ENCODE peak calls at places on chromosomes 12 and 14, in eight cellular contexts. J is stomach; F is CD4-positive, alpha-beta T cell; V is breast epithelium; H is endodermal cell; P is ovary; Z is endothelial cell; W is left ventricle myocardium inferior. D is an unnamed sample.

GRCh38 chr12:121668750-121669524 is 517 bp downstream of the MORN3 start:
- DNase-seq in J (peak), F (peak), V (no peak), H (peak), P (no peak), Z (peak), W (no peak), D (peak)

GRCh38 chr14:51539571-51540037 is 112.1 kb upstream of the FRMD6 start:
- DNase-seq in J (no peak), F (no peak), V (no peak), H (peak), P (no peak), Z (no peak), W (no peak), D (peak)

GRCh38 chr12:100897240-100897639 is 102.7 kb downstream of the ANO4 start:
- DNase-seq in J (no peak), F (no peak), V (no peak), H (no peak), P (no peak), Z (no peak), W (no peak), D (no peak)

GRCh38 chr12:41334390-41334789 is 146.3 kb downstream of the PDZRN4 start:
- DNase-seq in J (no peak), F (no peak), V (no peak), H (peak), P (no peak), Z (no peak), W (no peak), D (no peak)

GRCh38 chr12:26630546-26631027 is 202.4 kb downstream of the ITPR2 start:
- DNase-seq in J (no peak), F (no peak), V (no peak), H (no peak), P (peak), Z (no peak), W (no peak), D (no peak)

GRCh38 chr14:103207404-103208072 is 84.3 kb downstream of the TNFAIP2 start:
- DNase-seq in J (peak), F (no peak), V (no peak), H (peak), P (peak), Z (peak), W (peak), D (peak)

GRCh38 chr14:74747237-74747636 is 15.9 kb upstream of the YLPM1 start:
- DNase-seq in J (no peak), F (no peak), V (no peak), H (no peak), P (no peak), Z (no peak), W (no peak), D (no peak)

GRCh38 chr14:96888593-96888992 is 91.4 kb downstream of the VRK1 start:
- DNase-seq in J (no peak), F (no peak), V (no peak), H (peak), P (no peak), Z (no peak), W (no peak), D (no peak)

GRCh38 chr12:24039113-24039525 is 89.6 kb upstream of the SOX5 start:
- DNase-seq in J (no peak), F (no peak), V (no peak), H (no peak), P (no peak), Z (no peak), W (no peak), D (no peak)

GRCh38 chr12:82527165-82527780 is 159.4 kb upstream of the TMTC2 start:
- DNase-seq in J (no peak), F (no peak), V (no peak), H (peak), P (no peak), Z (no peak), W (no peak), D (peak)

GRCh38 chr12:131102991-131103609 is 149.4 kb downstream of the ADGRD1 start:
- DNase-seq in J (peak), F (peak), V (peak), H (peak), P (no peak), Z (no peak), W (no peak), D (no peak)

GRCh38 chr12:112303004-112303403 is 79.2 kb downstream of the HECTD4 start:
- DNase-seq in J (no peak), F (no peak), V (no peak), H (peak), P (no peak), Z (no peak), W (no peak), D (peak)

GRCh38 chr14:24312736-24313507 is 1.6 kb downstream of the LTB4R start:
- DNase-seq in J (no peak), F (no peak), V (no peak), H (no peak), P (no peak), Z (no peak), W (no peak), D (no peak)

GRCh38 chr12:34304546-34304945 is 282.2 kb downstream of the ALG10 start:
- DNase-seq in J (no peak), F (no peak), V (no peak), H (no peak), P (no peak), Z (no peak), W (no peak), D (no peak)

GRCh38 chr12:56723352-56723751 is 1.7 kb downstream of the NACA start:
- DNase-seq in J (no peak), F (no peak), V (no peak), H (no peak), P (no peak), Z (no peak), W (no peak), D (no peak)

GRCh38 chr14:59422069-59422881 is 42.9 kb downstream of the GPR135 start:
- DNase-seq in J (no peak), F (no peak), V (no peak), H (no peak), P (no peak), Z (no peak), W (no peak), D (no peak)

GRCh38 chr12:32390572-32391219 is 8.7 kb upstream of the FGD4 start:
- DNase-seq in J (peak), F (no peak), V (no peak), H (peak), P (peak), Z (no peak), W (peak), D (peak)

GRCh38 chr14:90058876-90059458 is 2.8 kb upstream of the KCNK13 start:
- DNase-seq in J (no peak), F (no peak), V (no peak), H (no peak), P (no peak), Z (no peak), W (no peak), D (no peak)

GRCh38 chr12:11228268-11228879 is 41.1 kb downstream of the PRB3 start:
- DNase-seq in J (peak), F (no peak), V (no peak), H (peak), P (no peak), Z (peak), W (no peak), D (peak)

GRCh38 chr12:120711411-120711810 is 1.2 kb downstream of the UNC119B start:
- DNase-seq in J (no peak), F (no peak), V (no peak), H (peak), P (no peak), Z (no peak), W (no peak), D (no peak)

GRCh38 chr14:38868415-38869290 is 234.4 kb downstream of the SEC23A start:
- DNase-seq in J (no peak), F (no peak), V (no peak), H (no peak), P (no peak), Z (no peak), W (no peak), D (peak)

GRCh38 chr14:68521557-68521901 is 271.3 kb downstream of the ZFP36L1 start:
- DNase-seq in J (no peak), F (no peak), V (no peak), H (no peak), P (no peak), Z (no peak), W (no peak), D (no peak)

GRCh38 chr14:68520637-68521556 is 272.0 kb downstream of the ZFP36L1 start:
- DNase-seq in J (peak), F (no peak), V (no peak), H (peak), P (no peak), Z (no peak), W (no peak), D (peak)

GRCh38 chr14:68522510-68523325 is 270.1 kb downstream of the ZFP36L1 start:
- DNase-seq in J (no peak), F (no peak), V (no peak), H (no peak), P (peak), Z (no peak), W (no peak), D (no peak)

GRCh38 chr14:68523326-68523610 is 269.6 kb downstream of the ZFP36L1 start:
- DNase-seq in J (no peak), F (no peak), V (no peak), H (peak), P (no peak), Z (no peak), W (no peak), D (no peak)

GRCh38 chr14:68521952-68522509 is 270.8 kb downstream of the ZFP36L1 start:
- DNase-seq in J (no peak), F (no peak), V (no peak), H (no peak), P (no peak), Z (no peak), W (no peak), D (no peak)
- TF ChIP-seq CTCF in J (no peak), F (no peak), V (no peak), H (no peak), P (no peak), Z (no peak), W (no peak), D (no peak)

GRCh38 chr12:89355243-89356068 is 3.2 kb upstream of the DUSP6 start:
- DNase-seq in J (no peak), F (no peak), V (no peak), H (no peak), P (no peak), Z (no peak), W (no peak), D (no peak)
- TF ChIP-seq CTCF in J (no peak), F (no peak), V (peak), H (peak), P (no peak), Z (peak), W (peak), D (no peak)

GRCh38 chr12:9133243-9133938 is 17.7 kb upstream of the A2M start:
- DNase-seq in J (no peak), F (no peak), V (no peak), H (no peak), P (no peak), Z (no peak), W (no peak), D (no peak)

GRCh38 chr12:9135903-9136310 is 20.2 kb upstream of the A2M start:
- DNase-seq in J (no peak), F (no peak), V (no peak), H (no peak), P (no peak), Z (no peak), W (no peak), D (no peak)

GRCh38 chr12:9130244-9130643 is 14.5 kb upstream of the A2M start:
- DNase-seq in J (no peak), F (no peak), V (no peak), H (no peak), P (no peak), Z (no peak), W (no peak), D (no peak)

GRCh38 chr12:9132008-9132535 is 16.4 kb upstream of the A2M start:
- DNase-seq in J (no peak), F (no peak), V (no peak), H (no peak), P (no peak), Z (no peak), W (no peak), D (no peak)

DNA sequence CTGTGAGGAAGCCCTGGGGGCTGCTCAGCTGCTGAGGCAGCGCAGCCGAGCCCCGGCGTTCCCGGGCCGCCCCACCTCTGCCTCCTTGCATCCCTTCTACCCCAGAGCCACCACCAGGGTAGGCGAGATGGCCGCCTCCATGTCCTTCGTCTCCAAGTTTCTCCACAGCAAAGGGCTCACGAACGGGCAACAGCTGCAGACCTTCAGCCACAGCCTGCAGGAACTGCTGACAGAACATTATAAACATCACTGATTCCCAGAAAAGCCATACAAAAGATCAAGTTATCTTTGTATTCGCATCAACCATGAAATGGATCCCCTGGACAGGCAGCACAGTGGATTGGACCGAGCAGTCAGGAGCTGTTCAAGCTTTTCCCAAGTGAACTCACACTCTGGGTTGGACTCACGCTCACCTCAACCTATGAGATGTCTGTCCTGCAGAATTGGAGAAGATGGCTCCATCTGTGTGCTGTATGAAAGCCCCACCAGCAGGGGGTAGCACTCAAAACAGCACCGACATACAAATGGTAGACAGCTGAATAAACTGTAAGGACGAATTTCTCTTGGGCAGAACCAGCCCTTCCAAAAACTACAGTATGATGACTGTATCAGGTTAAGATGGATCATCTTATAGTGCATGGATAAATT is 19.4 kb upstream of the A2M start:
- DNase-seq in J (no peak), F (no peak), V (no peak), H (peak), P (no peak), Z (no peak), W (no peak), D (peak)
- TF ChIP-seq CTCF in J (no peak), F (no peak), V (no peak), H (peak), P (no peak), Z (peak), W (peak), D (no peak)

DNA sequence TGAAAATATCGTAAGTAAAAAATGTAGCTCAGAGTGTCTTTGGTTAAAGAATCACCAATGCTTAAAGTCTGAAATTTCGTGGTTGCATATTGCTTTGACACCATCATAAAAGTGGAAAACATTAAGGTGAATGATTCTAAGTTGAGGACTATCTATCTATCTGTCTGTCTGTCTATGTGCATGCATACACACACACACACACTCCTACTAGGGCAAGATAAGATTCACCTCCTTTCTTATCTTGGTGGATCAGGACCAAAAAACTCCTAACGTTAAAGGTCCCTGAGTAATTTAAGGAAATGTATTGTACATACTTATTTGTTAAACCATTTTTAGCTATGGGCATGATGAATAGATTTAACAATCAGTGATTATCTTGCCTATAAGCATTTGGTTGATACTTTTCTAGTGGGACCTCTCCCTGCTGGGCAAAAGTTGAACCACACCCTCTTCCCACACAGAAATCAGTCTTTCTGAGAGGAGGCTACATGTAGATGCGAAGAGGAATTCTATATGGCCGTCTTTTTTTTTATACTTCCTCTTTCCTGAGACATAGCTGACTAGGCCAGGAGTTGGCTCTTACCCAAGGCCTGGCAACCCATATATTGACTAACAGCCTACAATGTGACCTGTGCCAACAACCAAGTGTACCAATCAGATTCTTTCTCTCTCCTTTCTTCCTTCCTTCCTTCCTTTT is 19.3 kb upstream of the LLPH start:
- DNase-seq in J (peak), F (no peak), V (no peak), H (peak), P (no peak), Z (no peak), W (no peak), D (no peak)
- TF ChIP-seq CTCF in J (no peak), F (no peak), V (no peak), H (peak), P (no peak), Z (peak), W (peak), D (no peak)

GRCh38 chr12:69284131-69284530 is 44.8 kb downstream of the CPSF6 start:
- DNase-seq in J (peak), F (no peak), V (peak), H (peak), P (peak), Z (peak), W (peak), D (peak)
- TF ChIP-seq CTCF in J (no peak), F (no peak), V (no peak), H (peak), P (no peak), Z (no peak), W (peak), D (no peak)

GRCh38 chr12:52442600-52443061 is 8.5 kb upstream of the KRT75 start:
- DNase-seq in J (no peak), F (no peak), V (no peak), H (peak), P (no peak), Z (no peak), W (no peak), D (peak)
- TF ChIP-seq CTCF in J (no peak), F (no peak), V (no peak), H (peak), P (no peak), Z (no peak), W (no peak), D (no peak)

D was measured in Calu3.